ENCODE peak calls at places on chromosomes 4 and X, in six cellular contexts. Y is fibroblast of lung; I is CD8-positive, alpha-beta T cell; D is endothelial cell; A is brain microvascular endothelial cell; X is tibial nerve. P is an unnamed sample.

GRCh38 chrX:20595928-20596550 is 329.3 kb upstream of the RPS6KA3 start:
- DNase-seq in Y (peak; percentile 44), I (no peak), D (no peak), A (no peak), X (no peak), P (no peak)

GRCh38 chr4:84503495-84504437 is 4.7 kb upstream of the NKX6-1 start:
- DNase-seq in I (no peak), Y (peak; percentile 63), X (no peak), D (peak; percentile 59), A (peak; percentile 68), P (no peak)

GRCh38 chrX:63835361-63835760 is 50.3 kb upstream of the ARHGEF9 start:
- DNase-seq in X (no peak), A (no peak), D (no peak), I (no peak), Y (no peak), P (no peak)

GRCh38 chr4:63563288-63564014 is 845.8 kb downstream of the TECRL start:
- DNase-seq in Y (no peak), X (no peak), D (no peak), I (no peak), A (no peak), P (no peak)

GRCh38 chr4:138062929-138063328 is 179.2 kb downstream of the SLC7A11 start:
- DNase-seq in Y (peak; percentile 64), X (no peak), I (no peak), D (peak; percentile 22), A (peak; percentile 53), P (no peak)

GRCh38 chrX:11351375-11352295 is 58.4 kb downstream of the AMELX start:
- DNase-seq in Y (peak; percentile 77), A (peak; percentile 85), I (no peak), X (peak; percentile 14), D (no peak), P (no peak)

GRCh38 chrX:1521459-1521956 is 15.5 kb downstream of the P2RY8 start:
- DNase-seq in X (no peak), Y (no peak), A (no peak), D (no peak), I (peak; percentile 28), P (no peak)

GRCh38 chr4:10554694-10555093 is 97.5 kb upstream of the ZNF518B start:
- DNase-seq in A (peak; percentile 69), Y (peak; percentile 40), X (peak; percentile 40), I (peak; percentile 22), D (peak; percentile 67), P (peak; percentile 36)

GRCh38 chr4:159540501-159540900 is 437.6 kb downstream of the RAPGEF2 start:
- DNase-seq in D (no peak), I (no peak), A (no peak), X (no peak), Y (no peak), P (no peak)

GRCh38 chr4:143241892-143242291 is 57.2 kb downstream of the USP38 start:
- DNase-seq in X (no peak), Y (peak; percentile 31), A (no peak), I (no peak), D (no peak), P (no peak)

GRCh38 chr4:184506527-184507121 is 32.3 kb upstream of the IRF2 start:
- DNase-seq in Y (no peak), X (no peak), A (no peak), D (peak; percentile 15), I (no peak), P (no peak)

GRCh38 chr4:142095886-142096605 is 459.7 kb downstream of the IL15 start:
- DNase-seq in I (no peak), D (no peak), A (peak; percentile 95), X (no peak), Y (peak; percentile 98), P (no peak)

GRCh38 chr4:24559032-24559821 is 25.1 kb downstream of the DHX15 start:
- DNase-seq in X (no peak), A (no peak), Y (peak; percentile 40), D (no peak), I (no peak), P (no peak)

GRCh38 chr4:156968479-156968984 is 3.1 kb downstream of the PDGFC start:
- DNase-seq in A (peak; percentile 83), X (peak; percentile 49), D (peak; percentile 69), I (no peak), Y (peak; percentile 86), P (peak; percentile 37)

GRCh38 chr4:68372588-68372987 is 22.7 kb upstream of the YTHDC1 start:
- DNase-seq in Y (peak; percentile 23), X (no peak), D (no peak), A (no peak), I (no peak), P (no peak)

GRCh38 chr4:147730333-147730732 is 1.6 kb upstream of the ARHGAP10 start:
- DNase-seq in A (no peak), I (no peak), D (no peak), Y (no peak), X (no peak), P (no peak)

GRCh38 chr4:147734496-147734895 is 2.6 kb downstream of the ARHGAP10 start:
- DNase-seq in Y (no peak), X (no peak), D (no peak), A (no peak), I (no peak), P (no peak)

GRCh38 chr4:147731611-147732515 is at the start of gene ARHGAP10:
- DNase-seq in X (peak; percentile 42), I (peak; percentile 48), A (peak; percentile 62), D (peak; percentile 56), Y (peak; percentile 84), P (peak; percentile 58)

GRCh38 chr4:147733614-147734344 is 1.9 kb downstream of the ARHGAP10 start:
- DNase-seq in Y (peak; percentile 34), X (no peak), A (no peak), I (no peak), D (no peak), P (no peak)

GRCh38 chr4:147732516-147733193 is 767 bp downstream of the ARHGAP10 start:
- DNase-seq in X (no peak), D (peak; percentile 28), I (no peak), Y (peak; percentile 47), A (no peak), P (peak; percentile 29)
- TF ChIP-seq CTCF in X (no peak), D (no peak), I (no peak), Y (no peak), A (no peak), P (no peak)

GRCh38 chr4:177320721-177321120 is 11.0 kb downstream of the NEIL3 start:
- DNase-seq in D (no peak), Y (no peak), X (no peak), A (no peak), I (no peak), P (no peak)

GRCh38 chr4:177323416-177323815 is 13.7 kb downstream of the NEIL3 start:
- DNase-seq in I (no peak), X (no peak), D (no peak), A (no peak), Y (no peak), P (no peak)

GRCh38 chr4:177322881-177323280 is 13.2 kb downstream of the NEIL3 start:
- DNase-seq in I (no peak), Y (peak; percentile 17), D (no peak), A (no peak), X (no peak), P (no peak)

GRCh38 chr4:177322156-177322685 is 12.5 kb downstream of the NEIL3 start:
- DNase-seq in A (no peak), D (no peak), I (no peak), X (no peak), Y (peak; percentile 29), P (no peak)

GRCh38 chr4:177321647-177322046 is 12.0 kb downstream of the NEIL3 start:
- DNase-seq in D (no peak), I (no peak), A (no peak), Y (no peak), X (no peak), P (no peak)
- TF ChIP-seq CTCF in D (no peak), I (no peak), A (no peak), Y (no peak), X (no peak), P (no peak)

GRCh38 chr4:186727149-186727976 is 3.7 kb upstream of the FAT1 start:
- DNase-seq in D (no peak), X (no peak), Y (peak; percentile 50), A (peak; percentile 38), I (no peak), P (no peak)

GRCh38 chr4:186729856-186730255 is 6.2 kb upstream of the FAT1 start:
- DNase-seq in X (no peak), I (no peak), Y (no peak), D (no peak), A (no peak), P (no peak)

GRCh38 chr4:186728631-186729271 is 5.1 kb upstream of the FAT1 start:
- DNase-seq in D (no peak), I (no peak), Y (peak; percentile 66), A (no peak), X (no peak), P (no peak)

GRCh38 chr4:186726440-186727148 is 2.9 kb upstream of the FAT1 start:
- DNase-seq in I (no peak), A (peak; percentile 79), Y (peak; percentile 84), D (peak; percentile 81), X (peak; percentile 52), P (peak; percentile 87)

GRCh38 chr4:186727977-186728519 is 4.4 kb upstream of the FAT1 start:
- DNase-seq in I (no peak), D (peak; percentile 15), Y (no peak), A (no peak), X (no peak), P (no peak)
- TF ChIP-seq CTCF in I (no peak), D (no peak), Y (peak; percentile 9), A (peak; percentile 37), X (no peak), P (peak; percentile 6)

GRCh38 chr4:52204921-52205320 is 153.8 kb downstream of the SPATA18 start:
- DNase-seq in I (no peak), X (no peak), Y (no peak), A (no peak), D (no peak), P (no peak)
- TF ChIP-seq CTCF in I (no peak), X (no peak), Y (no peak), A (no peak), D (no peak), P (no peak)

GRCh38 chr4:152369203-152369902 is 166.5 kb downstream of the FBXW7 start:
- DNase-seq in I (no peak), D (no peak), X (no peak), Y (no peak), A (no peak), P (no peak)

GRCh38 chr4:152372444-152372843 is 163.4 kb downstream of the FBXW7 start:
- DNase-seq in D (no peak), Y (no peak), X (no peak), A (no peak), I (no peak), P (no peak)

GRCh38 chr4:152374606-152375285 is 161.1 kb downstream of the FBXW7 start:
- DNase-seq in D (no peak), I (no peak), Y (no peak), A (no peak), X (no peak), P (no peak)

GRCh38 chr4:152374153-152374552 is 161.7 kb downstream of the FBXW7 start:
- DNase-seq in D (no peak), Y (no peak), X (no peak), I (no peak), A (no peak), P (no peak)

DNA sequence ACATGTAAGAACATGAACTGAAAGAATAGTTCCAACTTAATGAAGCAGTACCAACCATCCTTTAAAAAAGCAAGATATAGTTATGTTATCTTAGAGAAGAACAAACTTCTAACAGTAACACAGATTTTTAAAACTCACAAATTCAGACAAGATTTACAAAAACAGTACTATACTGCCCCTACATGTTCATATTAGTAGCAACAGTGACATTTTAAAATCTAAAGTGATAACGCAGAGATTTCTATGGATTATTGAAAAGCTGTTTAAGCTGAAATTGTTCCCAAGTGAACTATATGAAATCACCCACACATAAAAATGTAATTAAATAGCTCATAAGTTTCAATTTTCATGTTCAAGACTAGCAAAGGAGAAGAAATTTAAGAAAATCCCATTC is 166.0 kb downstream of the FBXW7 start:
- DNase-seq in D (no peak), Y (no peak), A (no peak), I (no peak), X (no peak), P (no peak)
- TF ChIP-seq CTCF in D (no peak), Y (peak; percentile 18), A (peak; percentile 16), I (peak; percentile 53), X (no peak), P (peak; percentile 46)

P was measured in progenitor cell of endocrine pancreas.